ENCODE peak calls at places on chromosomes 5 and 9, in six cellular contexts. X is stomach, A is upper lobe of left lung, S is sigmoid colon, U is suprapubic skin, J is breast epithelium. G is an unnamed sample.

GRCh38 chr9:114168281-114169028 is 13.1 kb downstream of the COL27A1 start:
- DNase-seq in X (no peak), A (peak), S (no peak), U (no peak), J (no peak), G (no peak)

GRCh38 chr9:137952976-137953666 is 75.5 kb downstream of the CACNA1B start:
- DNase-seq in X (no peak), A (no peak), S (no peak), U (no peak), J (no peak), G (no peak)

GRCh38 chr5:91053733-91054010 is 329.4 kb downstream of the ARRDC3 start:
- DNase-seq in X (no peak), A (no peak), S (no peak), U (no peak), J (no peak), G (no peak)

GRCh38 chr9:96567203-96567700 is 52.4 kb downstream of the CDC14B start:
- DNase-seq in X (no peak), A (no peak), S (no peak), U (no peak), J (no peak), G (no peak)

GRCh38 chr5:141363952-141364660 is at the start of gene PCDHGA5:
- DNase-seq in X (no peak), A (no peak), S (no peak), U (no peak), J (no peak), G (no peak)

GRCh38 chr5:54480296-54480695 is 24.8 kb downstream of the HSPB3 start:
- DNase-seq in X (no peak), A (no peak), S (no peak), U (no peak), J (no peak), G (no peak)

GRCh38 chr5:88674262-88675158 is 208.5 kb downstream of the MEF2C start:
- DNase-seq in X (no peak), A (peak), S (no peak), U (no peak), J (no peak), G (no peak)

GRCh38 chr5:153067869-153068268 is 422.6 kb upstream of the GRIA1 start:
- DNase-seq in X (no peak), A (no peak), S (no peak), U (no peak), J (no peak), G (no peak)

GRCh38 chr9:124814178-124814535 is 37.2 kb downstream of the OLFML2A start:
- DNase-seq in X (no peak), A (no peak), S (no peak), U (no peak), J (peak), G (no peak)

GRCh38 chr5:64161420-64161819 is 4.2 kb upstream of the RNF180 start:
- DNase-seq in X (no peak), A (no peak), S (no peak), U (no peak), J (no peak), G (no peak)

GRCh38 chr5:137995077-137995746 is 37.7 kb downstream of the FAM13B start:
- DNase-seq in X (no peak), A (no peak), S (no peak), U (no peak), J (no peak), G (peak)

GRCh38 chr5:58231041-58231440 is 228.8 kb downstream of the PLK2 start:
- DNase-seq in X (no peak), A (no peak), S (no peak), U (no peak), J (no peak), G (no peak)

GRCh38 chr5:147750065-147750464 is 32.5 kb downstream of the JAKMIP2 start:
- DNase-seq in X (no peak), A (no peak), S (no peak), U (no peak), J (no peak), G (no peak)

GRCh38 chr9:74133921-74134320 is 363.2 kb upstream of the RORB start:
- DNase-seq in X (no peak), A (no peak), S (no peak), U (no peak), J (no peak), G (no peak)

GRCh38 chr9:2017459-2018161 is 2.5 kb downstream of the SMARCA2 start:
- DNase-seq in X (peak), A (peak), S (peak), U (peak), J (peak), G (peak)
- TF ChIP-seq POLR2AphosphoS5 in X (peak), A (peak), S (peak), U (no peak), J (peak), G (peak)

DNA sequence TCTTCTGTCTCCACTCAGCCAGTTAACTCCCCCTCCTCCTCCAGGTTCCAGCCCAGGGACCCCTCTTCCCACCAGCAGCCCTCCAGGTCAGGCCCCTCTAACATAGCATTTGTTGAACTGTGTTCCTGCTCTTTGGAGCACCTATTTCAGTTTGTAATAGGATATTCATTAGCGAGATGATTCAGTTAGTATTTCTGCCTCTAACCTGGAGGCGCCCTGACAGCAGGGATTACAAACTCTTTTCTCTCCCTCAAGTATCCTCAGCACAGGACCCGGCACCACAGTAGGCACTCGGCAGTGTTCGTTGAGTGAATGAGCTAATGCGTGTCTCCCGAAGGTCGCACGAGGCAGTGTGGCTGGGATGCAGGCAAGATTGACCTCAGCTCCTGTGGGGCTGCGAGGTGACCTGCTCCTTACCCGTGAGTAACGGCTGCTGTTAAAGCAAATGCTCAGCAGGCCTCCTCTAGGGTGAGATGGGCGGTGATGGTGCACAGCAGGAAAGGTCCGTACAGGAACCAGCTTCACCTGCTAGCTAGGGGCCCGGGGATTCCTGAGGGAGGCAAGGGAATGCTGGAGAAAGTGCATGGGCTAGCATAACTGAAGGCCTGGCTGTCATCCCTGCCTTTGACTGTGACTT is 25.9 kb downstream of the ZBTB34 start:
- DNase-seq in X (no peak), A (no peak), S (no peak), U (no peak), J (no peak), G (no peak)
- TF ChIP-seq POLR2AphosphoS5 in X (no peak), A (no peak), S (no peak), U (no peak), J (no peak), G (no peak)

GRCh38 chr5:24215114-24215513 is 429.7 kb downstream of the CDH10 start:
- DNase-seq in X (no peak), A (no peak), S (no peak), U (no peak), J (no peak), G (no peak)
- TF ChIP-seq POLR2AphosphoS5 in X (no peak), A (no peak), S (no peak), U (no peak), J (no peak), G (no peak)

GRCh38 chr9:36023260-36024048 is 13.3 kb upstream of the RECK start:
- DNase-seq in X (peak), A (no peak), S (no peak), U (no peak), J (peak), G (no peak)
- TF ChIP-seq POLR2AphosphoS5 in X (no peak), A (no peak), S (no peak), U (no peak), J (no peak), G (no peak)

DNA sequence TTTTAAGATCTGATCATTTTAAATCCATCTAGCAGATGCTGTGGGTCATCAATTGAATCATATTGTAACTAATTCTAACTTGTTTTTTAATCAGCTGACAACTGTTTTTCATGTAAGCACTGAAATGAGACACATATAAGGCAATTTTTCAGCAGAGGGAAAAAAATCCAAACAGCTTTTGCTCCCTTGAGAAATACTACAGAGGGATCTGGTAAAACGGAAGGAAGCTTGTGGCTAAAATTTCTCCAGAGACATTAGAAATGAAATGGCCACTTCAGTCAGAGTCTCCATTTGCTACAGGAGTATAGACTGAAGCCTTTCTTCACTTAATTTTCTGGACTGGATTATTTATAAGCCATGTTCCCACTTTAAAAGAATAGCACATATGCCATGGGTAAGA is 385.9 kb downstream of the MAN2A1 start:
- DNase-seq in X (no peak), A (no peak), S (no peak), U (no peak), J (no peak), G (no peak)
- TF ChIP-seq POLR2AphosphoS5 in X (no peak), A (no peak), S (no peak), U (no peak), J (no peak), G (no peak)

DNA sequence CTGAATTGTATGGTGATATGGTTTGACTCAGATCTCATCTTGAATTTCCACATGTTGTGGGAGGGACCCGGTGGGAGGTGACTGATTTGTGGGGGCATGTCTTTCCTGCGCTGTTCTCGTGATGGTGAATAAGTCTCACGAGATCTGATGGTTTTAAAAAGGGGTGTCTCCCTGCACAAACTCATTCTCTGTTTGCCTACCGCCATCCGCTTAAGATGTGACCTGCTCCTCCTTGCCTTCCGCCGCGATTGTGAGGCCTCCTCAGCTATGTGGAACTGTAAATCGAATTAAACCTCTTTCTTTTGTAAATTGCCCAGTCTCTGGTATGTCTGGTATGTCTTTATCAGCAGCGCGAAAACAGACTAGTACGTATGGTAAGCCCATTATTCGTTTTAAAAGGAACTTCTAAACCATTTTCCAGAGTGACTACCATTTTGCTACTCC is 48.7 kb downstream of the SLC36A1 start:
- DNase-seq in X (no peak), A (no peak), S (no peak), U (no peak), J (no peak), G (no peak)
- TF ChIP-seq POLR2AphosphoS5 in X (no peak), A (no peak), S (no peak), U (no peak), J (no peak), G (no peak)

DNA sequence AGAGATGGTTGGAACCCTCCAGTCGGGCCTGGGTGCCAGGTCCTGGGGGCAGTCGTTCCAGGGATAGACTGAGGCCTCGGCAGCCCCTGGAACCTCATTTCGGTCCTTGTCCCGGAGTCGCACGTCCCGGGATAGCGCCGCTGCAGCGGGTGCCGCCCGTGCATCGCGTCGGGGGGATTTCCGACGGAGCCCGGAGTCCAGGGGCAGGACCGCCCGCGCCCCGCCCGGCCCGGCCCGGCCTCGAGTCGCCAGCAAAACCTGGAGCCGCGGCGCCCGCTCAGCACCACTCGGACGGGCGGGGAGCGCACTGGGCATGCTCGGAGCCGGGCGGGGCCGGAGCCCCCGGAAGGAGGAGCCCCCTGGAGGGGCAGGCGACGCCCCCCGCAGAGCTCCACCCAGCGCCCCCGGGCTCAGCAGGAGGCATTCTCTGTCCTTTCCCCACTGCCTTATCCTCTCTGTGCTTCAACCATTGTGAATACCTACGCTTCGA is 1.6 kb upstream of the PTPN3 start:
- DNase-seq in X (peak), A (peak), S (no peak), U (no peak), J (peak), G (no peak)
- TF ChIP-seq POLR2AphosphoS5 in X (peak), A (peak), S (no peak), U (no peak), J (no peak), G (no peak)

G was measured in HL-60.